ENCODE peak calls at places on chromosomes 12 and 14, in ten cellular contexts. W is ovary, L is uterus, X is transverse colon, A is stomach, Q is erythroblast, K is Peyer's patch, P is body of pancreas, G is NB4, N is spleen. F is an unnamed sample.
A peak's percentile ranks its signal among the peaks of the same experiment; 100 is the strongest.

GRCh38 chr12:130014485-130014807 is 110.6 kb upstream of the TMEM132D start:
- DNase-seq in W (no peak), L (no peak), X (no peak), A (no peak), Q (no peak), K (no peak), P (no peak), G (peak; percentile 39), N (no peak), F (no peak)

GRCh38 chr12:95204141-95204866 is 13.0 kb downstream of the FGD6 start:
- DNase-seq in W (peak; percentile 61), L (peak; percentile 37), X (peak; percentile 55), A (peak; percentile 30), Q (peak; percentile 71), K (peak; percentile 56), P (peak; percentile 19), G (peak; percentile 66), N (no peak), F (peak; percentile 56)

GRCh38 chr14:92625213-92625612 is 111.6 kb downstream of the RIN3 start:
- DNase-seq in W (no peak), L (peak; percentile 66), X (no peak), A (no peak), Q (no peak), K (no peak), P (no peak), G (no peak), N (no peak), F (peak; percentile 61)

GRCh38 chr12:123126294-123127144 is 24.4 kb downstream of the PITPNM2 start:
- DNase-seq in W (peak; percentile 72), L (peak; percentile 47), X (no peak), A (peak; percentile 33), Q (peak; percentile 85), K (no peak), P (no peak), G (peak; percentile 49), N (no peak), F (peak; percentile 91)

GRCh38 chr12:79555006-79555925 is 135.5 kb downstream of the PAWR start:
- DNase-seq in W (no peak), L (no peak), X (no peak), A (no peak), Q (peak; percentile 25), K (no peak), P (no peak), G (peak; percentile 34), N (no peak), F (no peak)

GRCh38 chr14:23362200-23362599 is 2.8 kb downstream of the EFS start:
- DNase-seq in W (no peak), L (no peak), X (no peak), A (no peak), Q (peak; percentile 8), K (no peak), P (no peak), G (peak; percentile 16), N (peak; percentile 8), F (no peak)

GRCh38 chr12:103560604-103561101 is 26.4 kb upstream of the STAB2 start:
- DNase-seq in W (no peak), L (no peak), X (no peak), A (no peak), Q (no peak), K (no peak), P (no peak), G (peak; percentile 9), N (no peak), F (peak; percentile 42)

GRCh38 chr12:3341594-3341993 is 149.4 kb upstream of the PRMT8 start:
- DNase-seq in W (no peak), L (no peak), X (no peak), A (no peak), Q (no peak), K (no peak), P (peak; percentile 31), G (no peak), N (peak; percentile 39), F (no peak)

GRCh38 chr12:52323001-52323400 is 1.8 kb upstream of the KRT83 start:
- DNase-seq in W (no peak), L (no peak), X (no peak), A (no peak), Q (no peak), K (peak; percentile 19), P (no peak), G (no peak), N (peak; percentile 44), F (no peak)

GRCh38 chr14:72186461-72187035 is 254.3 kb downstream of the RGS6 start:
- DNase-seq in W (no peak), L (no peak), X (no peak), A (no peak), Q (no peak), K (no peak), P (no peak), G (no peak), N (no peak), F (no peak)

GRCh38 chr14:70888681-70889175 is 18.5 kb upstream of the PCNX1 start:
- DNase-seq in W (no peak), L (no peak), X (no peak), A (no peak), Q (no peak), K (no peak), P (no peak), G (peak; percentile 69), N (no peak), F (peak; percentile 10)

GRCh38 chr14:81535399-81536124 is 1.9 kb upstream of the SEL1L start:
- DNase-seq in W (no peak), L (no peak), X (no peak), A (no peak), Q (no peak), K (no peak), P (no peak), G (no peak), N (no peak), F (no peak)

GRCh38 chr14:81536125-81536771 is 2.6 kb upstream of the SEL1L start:
- DNase-seq in W (no peak), L (no peak), X (no peak), A (no peak), Q (no peak), K (no peak), P (peak; percentile 68), G (no peak), N (no peak), F (no peak)

GRCh38 chr14:81533212-81533535 is 479 bp downstream of the SEL1L start:
- DNase-seq in W (no peak), L (no peak), X (no peak), A (no peak), Q (peak; percentile 71), K (no peak), P (no peak), G (no peak), N (no peak), F (no peak)

GRCh38 chr14:81534510-81535074 is 939 bp upstream of the SEL1L start:
- DNase-seq in W (no peak), L (no peak), X (no peak), A (no peak), Q (no peak), K (no peak), P (peak; percentile 30), G (no peak), N (no peak), F (no peak)

DNA sequence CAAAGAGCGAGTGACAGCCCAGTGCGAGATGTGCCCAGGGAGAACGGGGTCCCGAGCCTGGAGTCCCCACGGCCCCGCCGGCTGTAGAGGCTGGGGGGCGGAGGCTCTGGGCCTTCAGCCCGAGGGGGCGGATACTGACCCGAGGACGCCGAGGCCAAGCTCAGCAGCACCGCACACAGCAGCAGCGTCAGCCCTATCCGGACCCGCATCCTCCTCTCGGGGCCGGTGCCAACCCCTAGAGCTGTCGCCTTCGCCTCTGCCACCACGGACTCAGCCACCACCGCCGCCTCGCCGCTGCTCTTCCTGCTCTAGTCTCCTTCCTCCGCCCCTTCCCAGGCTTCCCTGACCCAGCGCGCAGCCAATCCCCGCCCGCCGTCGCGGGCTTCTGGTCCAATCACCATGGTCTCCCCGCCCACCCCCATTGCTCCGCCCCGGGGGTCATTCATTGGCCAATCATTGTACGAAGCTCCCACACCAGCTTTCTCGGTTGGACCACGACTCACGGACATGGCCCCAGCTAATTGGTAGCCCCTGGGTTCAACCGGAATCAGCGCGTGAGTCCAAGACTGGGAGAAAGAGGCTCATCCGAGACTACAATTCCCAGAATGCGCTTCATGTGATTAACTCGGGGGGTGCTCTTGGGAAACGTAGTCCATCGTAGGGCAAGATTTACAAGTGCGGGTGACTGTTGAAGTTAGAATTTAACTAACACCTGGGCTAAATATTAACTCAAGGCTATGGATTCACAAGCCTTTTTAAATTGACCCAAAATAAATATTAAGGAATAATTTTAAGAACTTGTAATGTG is at the start of gene SEL1L:
- DNase-seq in W (peak; percentile 99), L (peak; percentile 99), X (peak; percentile 100), A (peak; percentile 99), Q (peak; percentile 99), K (peak; percentile 100), P (peak; percentile 99), G (peak; percentile 99), N (peak; percentile 98), F (peak; percentile 52)
- TF ChIP-seq POLR2A in W (peak; percentile 56), L (peak; percentile 27), X (peak; percentile 90), A (peak; percentile 44), Q (peak; percentile 88), K (peak; percentile 78), P (peak; percentile 99), G (peak; percentile 66), N (peak; percentile 63), F (peak; percentile 72)

DNA sequence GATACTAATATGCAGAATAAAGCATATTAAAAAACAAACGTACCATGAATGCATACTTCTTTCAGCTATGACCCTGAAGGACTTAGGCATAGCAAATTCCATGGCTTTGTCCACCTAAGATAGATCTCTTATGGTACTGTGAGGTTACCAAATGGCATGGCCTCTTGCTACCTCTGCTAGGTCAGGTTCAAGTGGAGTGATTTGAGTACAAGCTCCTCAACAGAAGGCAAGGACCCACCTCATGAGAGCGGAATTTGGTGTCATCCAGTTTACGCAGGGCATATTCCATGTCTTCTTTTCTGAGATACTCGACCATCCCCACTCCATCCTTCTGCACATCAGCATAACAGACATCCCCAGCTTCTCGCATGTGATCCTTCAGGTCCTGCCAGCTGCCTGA is 5.8 kb downstream of the SRSF9 start:
- DNase-seq in W (no peak), L (no peak), X (no peak), A (no peak), Q (no peak), K (no peak), P (no peak), G (no peak), N (no peak), F (no peak)
- TF ChIP-seq POLR2A in W (no peak), L (no peak), X (no peak), A (no peak), Q (no peak), K (no peak), P (no peak), G (no peak), N (no peak), F (no peak)

GRCh38 chr14:94575730-94576585 is 5.3 kb upstream of the SERPINA5 start:
- DNase-seq in W (no peak), L (no peak), X (no peak), A (peak; percentile 46), Q (no peak), K (no peak), P (peak; percentile 73), G (no peak), N (no peak), F (peak; percentile 35)
- TF ChIP-seq POLR2A in W (no peak), L (no peak), X (no peak), A (no peak), Q (no peak), K (no peak), P (no peak), G (no peak), N (no peak), F (no peak)

DNA sequence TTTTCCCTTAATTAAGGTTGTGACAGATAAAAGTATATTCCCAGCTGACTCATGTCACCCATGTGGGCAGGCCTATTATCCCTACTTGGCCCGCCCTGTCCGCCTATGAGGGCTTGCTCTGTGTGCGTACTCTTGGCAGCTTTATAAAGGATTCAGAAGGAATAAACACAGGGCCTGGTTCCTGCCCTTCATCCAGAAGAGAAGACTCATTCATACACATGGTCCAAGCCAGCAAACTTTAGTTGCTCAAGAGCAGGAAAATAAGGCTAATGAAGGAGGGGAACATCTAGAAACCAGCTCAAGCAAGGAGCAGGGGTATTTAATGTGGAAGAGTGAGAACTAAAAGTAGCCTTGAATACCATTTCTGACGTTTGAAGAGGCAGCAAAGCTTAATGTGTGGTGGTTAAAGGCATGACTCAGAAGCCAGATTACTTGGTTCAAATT is 141.9 kb downstream of the CRADD start:
- DNase-seq in W (peak; percentile 82), L (peak; percentile 91), X (peak; percentile 35), A (peak; percentile 39), Q (no peak), K (no peak), P (peak; percentile 31), G (no peak), N (no peak), F (no peak)
- TF ChIP-seq POLR2A in W (no peak), L (no peak), X (no peak), A (no peak), Q (no peak), K (no peak), P (no peak), G (no peak), N (no peak), F (no peak)